ENCODE peak calls at places on chromosomes 2 and 18, in five cellular contexts. One of them, this sample, is unnamed.

GRCh38 chr2:45237128-45237527 is 227.9 kb upstream of the SIX2 start:
- DNase-seq in HCT116: no peak
- DNase-seq in adipocyte: no peak
- DNase-seq in keratinocyte: no peak
- DNase-seq in neuronal stem cell: no peak
- DNase-seq in this sample: no peak

GRCh38 chr2:43831438-43832294 is 7.0 kb downstream of the ABCG5 start:
- DNase-seq in HCT116: no peak
- DNase-seq in adipocyte: no peak
- DNase-seq in keratinocyte: no peak
- DNase-seq in neuronal stem cell: no peak
- DNase-seq in this sample: no peak

GRCh38 chr18:55821219-55821618 is 233.2 kb upstream of the TCF4 start:
- DNase-seq in adipocyte: peak
- DNase-seq in neuronal stem cell: no peak
- DNase-seq in keratinocyte: peak
- DNase-seq in HCT116: no peak
- DNase-seq in this sample: no peak

GRCh38 chr2:25372405-25373268 is 30.9 kb upstream of the DNMT3A start:
- DNase-seq in keratinocyte: no peak
- DNase-seq in HCT116: no peak
- DNase-seq in adipocyte: no peak
- DNase-seq in neuronal stem cell: no peak
- DNase-seq in this sample: peak

GRCh38 chr2:72961853-72962468 is 44.6 kb downstream of the EMX1 start:
- DNase-seq in neuronal stem cell: no peak
- DNase-seq in keratinocyte: no peak
- DNase-seq in HCT116: no peak
- DNase-seq in adipocyte: no peak
- DNase-seq in this sample: no peak

GRCh38 chr2:127100261-127101047 is 6.5 kb downstream of the BIN1 start:
- DNase-seq in adipocyte: peak
- DNase-seq in keratinocyte: no peak
- DNase-seq in HCT116: no peak
- DNase-seq in neuronal stem cell: no peak
- DNase-seq in this sample: peak

GRCh38 chr2:37343537-37344434 is 644 bp upstream of the QPCT start:
- DNase-seq in neuronal stem cell: no peak
- DNase-seq in HCT116: no peak
- DNase-seq in adipocyte: peak
- DNase-seq in keratinocyte: no peak
- DNase-seq in this sample: peak

GRCh38 chr2:113390133-113390849 is 47.2 kb upstream of the ZNG1B start:
- DNase-seq in neuronal stem cell: peak
- DNase-seq in HCT116: peak
- DNase-seq in keratinocyte: peak
- DNase-seq in adipocyte: peak
- DNase-seq in this sample: peak

GRCh38 chr18:9025104-9025838 is 77.2 kb upstream of the NDUFV2 start:
- DNase-seq in keratinocyte: no peak
- DNase-seq in HCT116: peak
- DNase-seq in neuronal stem cell: no peak
- DNase-seq in adipocyte: no peak
- DNase-seq in this sample: no peak

GRCh38 chr2:147099845-147100244 is 745.0 kb upstream of the ACVR2A start:
- DNase-seq in HCT116: no peak
- DNase-seq in adipocyte: no peak
- DNase-seq in neuronal stem cell: no peak
- DNase-seq in keratinocyte: peak
- DNase-seq in this sample: no peak

GRCh38 chr2:18987592-18988073 is 370.8 kb downstream of the OSR1 start:
- DNase-seq in keratinocyte: peak
- DNase-seq in neuronal stem cell: no peak
- DNase-seq in adipocyte: peak
- DNase-seq in HCT116: peak
- DNase-seq in this sample: no peak

GRCh38 chr18:811192-812122 is 585 bp downstream of the YES1 start:
- DNase-seq in neuronal stem cell: peak
- DNase-seq in HCT116: no peak
- DNase-seq in keratinocyte: no peak
- DNase-seq in adipocyte: peak
- DNase-seq in this sample: peak

GRCh38 chr18:33839452-33840225 is 261.6 kb downstream of the ASXL3 start:
- DNase-seq in neuronal stem cell: peak
- DNase-seq in adipocyte: peak
- DNase-seq in HCT116: peak
- DNase-seq in keratinocyte: peak
- DNase-seq in this sample: no peak

GRCh38 chr18:57627488-57627887 is 5.9 kb upstream of the NARS1 start:
- DNase-seq in HCT116: no peak
- DNase-seq in neuronal stem cell: no peak
- DNase-seq in adipocyte: no peak
- DNase-seq in keratinocyte: no peak
- DNase-seq in this sample: peak

DNA sequence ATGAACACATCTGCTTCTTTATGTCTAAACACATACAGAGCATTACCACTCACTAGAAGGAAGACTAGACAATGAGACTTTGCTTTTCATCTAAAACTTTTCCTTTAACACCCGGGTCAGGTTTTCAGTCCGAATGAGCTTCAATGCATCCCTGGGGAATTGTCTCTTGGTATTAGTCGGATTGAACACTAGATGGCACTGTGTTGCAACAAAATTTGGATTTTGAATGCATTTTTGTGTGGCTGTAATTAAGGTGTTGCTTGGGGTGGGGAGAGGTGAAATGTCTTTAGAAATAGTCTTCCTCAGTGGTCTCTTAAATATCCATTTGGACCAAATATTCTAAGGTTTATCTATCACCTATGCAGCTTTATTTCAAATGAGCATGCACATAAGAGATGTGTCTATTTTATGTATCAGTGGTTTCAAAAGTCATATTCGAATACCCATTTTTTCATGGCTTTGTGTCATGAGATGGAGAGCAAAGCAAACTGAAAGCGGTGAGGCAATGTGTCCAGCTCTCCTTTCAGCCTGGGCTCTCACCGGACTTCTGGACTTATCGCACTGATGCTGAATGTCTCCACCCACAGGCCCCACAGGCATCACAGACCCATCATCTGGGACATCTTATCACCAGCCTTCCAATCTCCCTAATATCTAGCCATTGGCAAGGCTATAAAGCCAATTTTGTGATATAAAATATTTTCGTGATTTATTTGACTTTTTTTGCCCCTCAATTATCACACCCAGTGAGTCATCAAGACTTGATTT is 510.3 kb downstream of the RNF144A start:
- DNase-seq in adipocyte: peak
- DNase-seq in neuronal stem cell: peak
- DNase-seq in keratinocyte: no peak
- DNase-seq in HCT116: peak
- DNase-seq in this sample: peak
- H3K9ac ChIP-seq in adipocyte: no peak
- H3K9ac ChIP-seq in neuronal stem cell: no peak
- H3K9ac ChIP-seq in keratinocyte: no peak
- H3K9ac ChIP-seq in HCT116: no peak
- H3K9ac ChIP-seq in this sample: no peak

GRCh38 chr2:96344011-96344410 is 8.4 kb downstream of the NCAPH start:
- DNase-seq in HCT116: no peak
- DNase-seq in adipocyte: no peak
- DNase-seq in keratinocyte: no peak
- DNase-seq in neuronal stem cell: no peak
- DNase-seq in this sample: no peak
- H3K9ac ChIP-seq in HCT116: no peak
- H3K9ac ChIP-seq in adipocyte: no peak
- H3K9ac ChIP-seq in keratinocyte: no peak
- H3K9ac ChIP-seq in neuronal stem cell: no peak
- H3K9ac ChIP-seq in this sample: no peak

GRCh38 chr2:152200101-152200500 is 24.5 kb upstream of the STAM2 start:
- DNase-seq in adipocyte: no peak
- DNase-seq in HCT116: no peak
- DNase-seq in neuronal stem cell: no peak
- DNase-seq in keratinocyte: no peak
- DNase-seq in this sample: no peak
- H3K9ac ChIP-seq in adipocyte: no peak
- H3K9ac ChIP-seq in HCT116: no peak
- H3K9ac ChIP-seq in neuronal stem cell: no peak
- H3K9ac ChIP-seq in keratinocyte: no peak
- H3K9ac ChIP-seq in this sample: no peak

GRCh38 chr18:46888965-46889364 is 28.3 kb downstream of the PIAS2 start:
- DNase-seq in adipocyte: no peak
- DNase-seq in HCT116: no peak
- DNase-seq in keratinocyte: no peak
- DNase-seq in neuronal stem cell: no peak
- DNase-seq in this sample: no peak

GRCh38 chr18:46891742-46892214 is 25.5 kb downstream of the PIAS2 start:
- DNase-seq in neuronal stem cell: no peak
- DNase-seq in adipocyte: no peak
- DNase-seq in keratinocyte: no peak
- DNase-seq in HCT116: no peak
- DNase-seq in this sample: no peak

GRCh38 chr18:46894124-46894523 is 23.2 kb downstream of the PIAS2 start:
- DNase-seq in HCT116: no peak
- DNase-seq in neuronal stem cell: no peak
- DNase-seq in adipocyte: no peak
- DNase-seq in keratinocyte: no peak
- DNase-seq in this sample: no peak

GRCh38 chr18:46892842-46893241 is 24.5 kb downstream of the PIAS2 start:
- DNase-seq in keratinocyte: no peak
- DNase-seq in HCT116: no peak
- DNase-seq in adipocyte: no peak
- DNase-seq in neuronal stem cell: no peak
- DNase-seq in this sample: no peak

GRCh38 chr18:46893360-46893759 is 23.9 kb downstream of the PIAS2 start:
- DNase-seq in keratinocyte: no peak
- DNase-seq in adipocyte: no peak
- DNase-seq in neuronal stem cell: no peak
- DNase-seq in HCT116: no peak
- DNase-seq in this sample: no peak
- H3K9ac ChIP-seq in keratinocyte: no peak
- H3K9ac ChIP-seq in adipocyte: no peak
- H3K9ac ChIP-seq in neuronal stem cell: no peak
- H3K9ac ChIP-seq in HCT116: no peak
- H3K9ac ChIP-seq in this sample: no peak

GRCh38 chr18:70645971-70646370 is 357.1 kb downstream of the SOCS6 start:
- DNase-seq in neuronal stem cell: no peak
- DNase-seq in HCT116: no peak
- DNase-seq in keratinocyte: no peak
- DNase-seq in adipocyte: no peak
- DNase-seq in this sample: no peak

GRCh38 chr18:70649683-70650082 is 360.8 kb downstream of the SOCS6 start:
- DNase-seq in neuronal stem cell: no peak
- DNase-seq in keratinocyte: no peak
- DNase-seq in adipocyte: no peak
- DNase-seq in HCT116: no peak
- DNase-seq in this sample: no peak

DNA sequence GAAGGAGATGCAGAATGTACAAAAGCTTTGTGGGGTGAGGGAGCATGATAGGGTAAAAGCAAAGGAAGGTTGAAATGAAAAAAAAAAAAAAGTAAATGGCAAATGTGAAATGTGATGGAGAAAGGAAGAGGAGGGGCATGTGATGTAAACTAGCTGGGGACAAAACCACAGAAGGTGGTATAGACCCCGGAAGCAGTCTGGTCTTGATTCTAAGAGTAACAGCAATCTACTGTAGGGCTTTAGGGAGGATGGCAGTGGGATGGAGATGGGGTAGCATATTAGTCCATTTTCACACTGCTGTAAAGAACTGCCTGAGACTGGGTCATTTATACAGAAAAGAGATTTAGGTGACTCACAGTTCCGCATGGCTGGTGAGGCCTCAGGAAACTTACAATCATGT is 362.0 kb downstream of the SOCS6 start:
- DNase-seq in adipocyte: no peak
- DNase-seq in neuronal stem cell: no peak
- DNase-seq in HCT116: no peak
- DNase-seq in keratinocyte: no peak
- DNase-seq in this sample: no peak
- H3K9ac ChIP-seq in adipocyte: no peak
- H3K9ac ChIP-seq in neuronal stem cell: no peak
- H3K9ac ChIP-seq in HCT116: no peak
- H3K9ac ChIP-seq in keratinocyte: no peak
- H3K9ac ChIP-seq in this sample: no peak

DNA sequence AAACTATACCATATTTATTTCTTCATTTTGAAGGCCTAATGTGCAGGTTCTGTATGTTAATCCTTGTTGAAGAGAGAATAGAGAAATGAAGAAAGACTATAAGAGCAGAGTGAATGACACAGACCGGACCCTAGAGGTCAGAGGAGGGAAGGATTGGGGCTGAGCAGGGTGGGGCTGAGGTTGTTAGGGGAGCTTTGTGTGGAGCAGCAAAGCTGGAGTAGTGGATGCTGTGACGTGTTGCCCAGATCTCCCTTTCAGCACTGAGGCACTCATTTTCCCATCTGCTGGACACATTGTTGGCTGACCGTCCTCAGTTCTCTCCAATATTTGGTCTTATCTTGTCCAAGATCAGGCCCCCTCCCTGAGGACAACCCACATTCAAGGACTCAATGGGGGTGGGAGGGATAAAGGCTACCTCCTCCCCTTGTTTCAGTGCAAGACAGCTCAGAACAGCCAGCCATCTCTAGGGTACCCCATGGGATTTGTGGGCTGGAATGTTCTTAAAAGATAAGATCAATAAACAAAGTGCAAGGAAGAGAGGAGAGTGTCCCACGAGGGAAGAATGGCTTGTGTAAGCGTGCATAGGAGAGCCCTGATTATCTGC is 143.6 kb downstream of the TDRD15 start:
- DNase-seq in keratinocyte: no peak
- DNase-seq in adipocyte: no peak
- DNase-seq in neuronal stem cell: no peak
- DNase-seq in HCT116: no peak
- DNase-seq in this sample: peak
- H3K9ac ChIP-seq in keratinocyte: no peak
- H3K9ac ChIP-seq in adipocyte: no peak
- H3K9ac ChIP-seq in neuronal stem cell: no peak
- H3K9ac ChIP-seq in HCT116: no peak
- H3K9ac ChIP-seq in this sample: no peak

GRCh38 chr2:101114815-101115214 is 36.4 kb downstream of the TBC1D8 start:
- DNase-seq in neuronal stem cell: no peak
- DNase-seq in keratinocyte: no peak
- DNase-seq in adipocyte: no peak
- DNase-seq in HCT116: no peak
- DNase-seq in this sample: no peak
- H3K9ac ChIP-seq in neuronal stem cell: no peak
- H3K9ac ChIP-seq in keratinocyte: no peak
- H3K9ac ChIP-seq in adipocyte: no peak
- H3K9ac ChIP-seq in HCT116: no peak
- H3K9ac ChIP-seq in this sample: no peak